ENCODE peak calls at places on chromosomes 16 and 17, in eight cellular contexts. R is thoracic aorta; E is CD8-positive, alpha-beta memory T cell; X is CD8-positive, alpha-beta T cell; C is stomach; J is effector memory CD4-positive, alpha-beta T cell; Q is heart left ventricle; B is aorta. G is an unnamed sample.

GRCh38 chr16:12800751-12801308 is 2.9 kb downstream of the CPPED1 start:
- DNase-seq in R (no peak), E (no peak), X (no peak), C (no peak), J (no peak), Q (no peak), B (no peak), G (no peak)

GRCh38 chr16:20280259-20280658 is 47.1 kb downstream of the GP2 start:
- DNase-seq in R (no peak), E (no peak), X (no peak), C (no peak), J (no peak), Q (no peak), B (no peak), G (no peak)

GRCh38 chr16:31386157-31386984 is 6.8 kb upstream of the ITGAD start:
- DNase-seq in R (no peak), E (peak; percentile 29), X (peak; percentile 31), C (no peak), J (no peak), Q (no peak), B (peak; percentile 24), G (no peak)

GRCh38 chr16:71358464-71359031 is at the start of gene CALB2:
- DNase-seq in R (no peak), E (peak; percentile 44), X (peak; percentile 50), C (peak; percentile 79), J (peak; percentile 14), Q (peak; percentile 55), B (peak; percentile 90), G (peak; percentile 87)

GRCh38 chr17:48102700-48103378 is 1.6 kb upstream of the CBX1 start:
- DNase-seq in R (no peak), E (peak; percentile 36), X (peak; percentile 24), C (no peak), J (no peak), Q (no peak), B (no peak), G (no peak)

GRCh38 chr16:76441886-76442285 is 164.7 kb downstream of the CNTNAP4 start:
- DNase-seq in R (no peak), E (no peak), X (no peak), C (no peak), J (no peak), Q (no peak), B (no peak), G (no peak)

GRCh38 chr16:11588321-11589244 is 1.9 kb upstream of the LITAF start:
- DNase-seq in R (no peak), E (no peak), X (no peak), C (no peak), J (no peak), Q (no peak), B (no peak), G (no peak)

GRCh38 chr17:41163828-41164227 is 3.3 kb upstream of the KRTAP4-4 start:
- DNase-seq in R (no peak), E (no peak), X (no peak), C (no peak), J (no peak), Q (no peak), B (no peak), G (no peak)

GRCh38 chr16:84769416-84769815 is 50.4 kb upstream of the CRISPLD2 start:
- DNase-seq in R (no peak), E (no peak), X (no peak), C (no peak), J (no peak), Q (no peak), B (no peak), G (no peak)

GRCh38 chr16:84766978-84767773 is 52.6 kb upstream of the CRISPLD2 start:
- DNase-seq in R (no peak), E (no peak), X (no peak), C (no peak), J (no peak), Q (no peak), B (no peak), G (no peak)

GRCh38 chr16:84768798-84769177 is 51.0 kb upstream of the CRISPLD2 start:
- DNase-seq in R (no peak), E (no peak), X (no peak), C (no peak), J (no peak), Q (no peak), B (no peak), G (no peak)

GRCh38 chr16:84765606-84766580 is 53.9 kb upstream of the CRISPLD2 start:
- DNase-seq in R (no peak), E (no peak), X (no peak), C (no peak), J (no peak), Q (no peak), B (no peak), G (no peak)

GRCh38 chr16:84768061-84768797 is 51.6 kb upstream of the CRISPLD2 start:
- DNase-seq in R (no peak), E (no peak), X (no peak), C (no peak), J (no peak), Q (no peak), B (no peak), G (no peak)
- H3K36me3 ChIP-seq in R (peaks cover 38% of the 10 kb centered on the region), E (peaks cover 43% of the 10 kb centered on the region), X (peaks cover 44% of the 10 kb centered on the region), C (peaks cover 98% of the 10 kb centered on the region), J (peaks cover 49% of the 10 kb centered on the region), Q (peaks cover 14% of the 10 kb centered on the region), B (peaks cover 4% of the 10 kb centered on the region), G (peaks cover 87% of the 10 kb centered on the region)

DNA sequence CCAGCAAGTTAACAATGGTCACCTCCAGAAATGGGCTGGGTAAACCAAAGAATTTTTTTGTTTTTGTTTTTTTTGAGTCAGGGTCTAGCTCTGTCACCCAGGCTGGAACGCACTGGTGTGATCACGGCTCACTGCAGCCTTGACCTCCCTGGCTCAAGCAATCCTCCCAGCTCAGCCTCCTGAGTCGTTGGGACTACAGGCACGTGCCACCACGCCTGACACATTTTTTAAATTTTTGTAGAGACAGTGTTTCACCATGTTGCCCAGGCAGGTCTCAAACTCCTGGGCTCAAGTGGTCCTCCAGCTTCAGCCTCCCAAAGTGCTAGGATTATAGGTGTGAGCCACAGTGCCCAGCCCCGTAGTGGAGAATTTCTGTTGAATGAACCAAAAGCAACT is 1.7 kb downstream of the SPSB3 start:
- DNase-seq in R (no peak), E (no peak), X (no peak), C (no peak), J (no peak), Q (no peak), B (no peak), G (no peak)
- H3K27ac ChIP-seq in R (no peak overlapping the region), E (no peak overlapping the region), X (no peak overlapping the region), C (no peak overlapping the region), J (no peak overlapping the region), Q (no peak overlapping the region), B (no peak overlapping the region), G (no peak overlapping the region)

GRCh38 chr16:30183961-30184429 is 593 bp downstream of the CORO1A start:
- DNase-seq in R (no peak), E (peak; percentile 91), X (peak; percentile 87), C (peak; percentile 53), J (peak; percentile 75), Q (peak; percentile 48), B (peak; percentile 77), G (peak; percentile 50)

GRCh38 chr16:30183236-30183960 is at the start of gene CORO1A:
- DNase-seq in R (peak; percentile 19), E (peak; percentile 80), X (peak; percentile 83), C (peak; percentile 86), J (peak; percentile 70), Q (peak; percentile 87), B (peak; percentile 94), G (peak; percentile 99)

GRCh38 chr16:30185141-30185682 is 1.8 kb downstream of the CORO1A start:
- DNase-seq in R (no peak), E (peak; percentile 27), X (no peak), C (no peak), J (peak; percentile 5), Q (no peak), B (peak; percentile 76), G (no peak)

GRCh38 chr16:30185683-30186421 is 2.5 kb downstream of the CORO1A start:
- DNase-seq in R (no peak), E (peak; percentile 92), X (peak; percentile 89), C (peak; percentile 63), J (peak; percentile 77), Q (peak; percentile 66), B (peak; percentile 81), G (peak; percentile 77)

DNA sequence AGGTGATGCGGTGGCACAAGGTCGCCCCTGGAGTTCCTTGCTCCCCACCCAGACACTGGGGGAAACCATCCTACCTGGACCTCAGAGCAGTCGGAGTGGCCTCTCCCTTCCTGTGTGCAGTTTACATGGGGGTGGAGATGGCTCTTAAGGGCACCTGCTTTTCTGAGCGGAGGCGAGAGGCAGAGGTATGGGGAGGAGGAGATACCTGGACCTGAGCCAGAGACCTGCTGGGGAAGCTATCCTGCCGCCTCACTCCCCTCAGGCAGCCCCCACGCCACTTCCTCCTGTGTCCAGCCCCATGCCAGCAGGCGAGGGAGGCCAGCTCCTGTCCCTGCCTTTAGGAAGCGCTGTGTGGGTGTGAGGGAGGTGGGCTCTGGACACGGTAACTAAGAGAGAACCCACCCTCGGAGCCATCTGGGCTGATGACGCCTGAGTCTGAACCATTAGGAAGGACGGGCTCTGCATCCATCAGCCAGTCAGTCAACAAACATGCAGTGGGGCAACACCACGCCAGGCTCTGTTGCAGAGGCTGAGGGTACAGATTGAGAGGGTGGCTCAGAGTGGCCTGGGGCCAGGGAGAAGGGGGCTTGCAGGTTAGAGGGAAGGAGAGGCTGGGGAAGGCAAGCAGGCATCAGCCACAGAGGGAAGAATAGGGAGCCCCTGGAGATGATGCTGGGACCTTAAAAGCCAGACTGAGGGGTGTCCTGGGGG is 1.2 kb downstream of the CORO1A start:
- DNase-seq in R (no peak), E (no peak), X (peak; percentile 58), C (peak; percentile 31), J (no peak), Q (peak; percentile 36), B (peak; percentile 74), G (peak; percentile 90)
- H3K4me3 ChIP-seq in R (peak overlapping the region; percentile 73), E (peak overlapping the region; percentile 99), X (peak overlapping the region; percentile 97), C (peak overlapping the region; percentile 56), J (peak overlapping the region; percentile 97), Q (peak overlapping the region; percentile 71), B (no peak overlapping the region), G (peak overlapping the region; percentile 76)

GRCh38 chr17:28665994-28666393 is 4.0 kb downstream of the SUPT6H start:
- DNase-seq in R (no peak), E (no peak), X (no peak), C (no peak), J (no peak), Q (no peak), B (no peak), G (no peak)

GRCh38 chr17:28669918-28670317 is 7.9 kb downstream of the SUPT6H start:
- DNase-seq in R (no peak), E (no peak), X (no peak), C (no peak), J (no peak), Q (no peak), B (no peak), G (no peak)

GRCh38 chr17:28662527-28662829 is 473 bp downstream of the SUPT6H start:
- DNase-seq in R (no peak), E (no peak), X (no peak), C (no peak), J (no peak), Q (no peak), B (no peak), G (no peak)

GRCh38 chr17:28663723-28664122 is 1.7 kb downstream of the SUPT6H start:
- DNase-seq in R (no peak), E (no peak), X (no peak), C (no peak), J (no peak), Q (no peak), B (no peak), G (no peak)

DNA sequence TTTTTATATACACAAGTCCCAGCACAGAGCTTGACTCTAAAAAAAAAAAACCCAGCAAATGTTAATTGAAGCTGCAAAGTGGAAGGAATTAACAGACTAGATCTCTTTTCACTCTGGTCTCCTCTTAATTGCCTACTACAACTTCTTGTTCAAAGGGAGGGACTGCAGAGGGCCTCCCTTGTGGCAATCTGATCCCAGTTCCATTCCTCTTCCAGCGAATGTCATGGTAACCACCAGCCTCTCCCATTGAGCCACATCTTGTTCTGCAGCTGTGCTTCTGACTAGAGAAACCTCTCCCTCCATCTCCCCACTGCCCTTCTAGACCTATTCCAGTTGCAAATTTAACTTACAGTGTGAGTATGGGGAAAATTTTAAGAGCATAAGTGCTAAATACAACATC is 5.9 kb downstream of the SUPT6H start:
- DNase-seq in R (no peak), E (no peak), X (no peak), C (no peak), J (no peak), Q (no peak), B (no peak), G (no peak)
- H3K36me3 ChIP-seq in R (peaks cover 27% of the 10 kb centered on the region), E (peaks cover 37% of the 10 kb centered on the region), X (peaks cover 32% of the 10 kb centered on the region), C (peaks cover 61% of the 10 kb centered on the region), J (peaks cover 38% of the 10 kb centered on the region), Q (peaks cover 17% of the 10 kb centered on the region), B (no peaks in the 10 kb centered on the region), G (no peaks in the 10 kb centered on the region)